ENCODE peak calls at places on chromosomes 3 and 15, in seven cellular contexts. One of them, this sample, is unnamed.

GRCh38 chr15:67746022-67746421 is 79.3 kb upstream of the SKOR1 start:
- DNase-seq in transverse colon: no peak
- DNase-seq in neuronal stem cell: no peak
- DNase-seq in adipocyte: peak; percentile 86
- DNase-seq in endodermal cell: no peak
- DNase-seq in astrocyte: no peak
- DNase-seq in HCT116: no peak
- DNase-seq in this sample: no peak

GRCh38 chr3:57733790-57734189 is 22.3 kb upstream of the SLMAP start:
- DNase-seq in transverse colon: no peak
- DNase-seq in neuronal stem cell: no peak
- DNase-seq in adipocyte: no peak
- DNase-seq in endodermal cell: no peak
- DNase-seq in astrocyte: no peak
- DNase-seq in HCT116: no peak
- DNase-seq in this sample: no peak

GRCh38 chr15:70378126-70379031 is 280.7 kb upstream of the TLE3 start:
- DNase-seq in transverse colon: no peak
- DNase-seq in neuronal stem cell: no peak
- DNase-seq in adipocyte: no peak
- DNase-seq in endodermal cell: peak; percentile 59
- DNase-seq in astrocyte: no peak
- DNase-seq in HCT116: no peak
- DNase-seq in this sample: no peak

GRCh38 chr15:99014803-99015676 is 7.4 kb upstream of the PGPEP1L start:
- DNase-seq in transverse colon: peak; percentile 47
- DNase-seq in neuronal stem cell: peak; percentile 78
- DNase-seq in adipocyte: peak; percentile 82
- DNase-seq in endodermal cell: peak; percentile 94
- DNase-seq in astrocyte: peak; percentile 62
- DNase-seq in HCT116: peak; percentile 36
- DNase-seq in this sample: peak; percentile 84

GRCh38 chr3:155805802-155806618 is at the start of gene C3orf33:
- DNase-seq in transverse colon: peak; percentile 80
- DNase-seq in neuronal stem cell: peak; percentile 57
- DNase-seq in adipocyte: peak; percentile 88
- DNase-seq in endodermal cell: peak; percentile 89
- DNase-seq in astrocyte: peak; percentile 23
- DNase-seq in HCT116: peak; percentile 41
- DNase-seq in this sample: peak; percentile 88

GRCh38 chr15:83700082-83700481 is 46.2 kb downstream of the ADAMTSL3 start:
- DNase-seq in transverse colon: no peak
- DNase-seq in neuronal stem cell: no peak
- DNase-seq in adipocyte: no peak
- DNase-seq in endodermal cell: no peak
- DNase-seq in astrocyte: no peak
- DNase-seq in HCT116: no peak
- DNase-seq in this sample: no peak

GRCh38 chr15:99042909-99043308 is 35.3 kb upstream of the PGPEP1L start:
- DNase-seq in transverse colon: no peak
- DNase-seq in neuronal stem cell: no peak
- DNase-seq in adipocyte: no peak
- DNase-seq in endodermal cell: peak; percentile 17
- DNase-seq in astrocyte: no peak
- DNase-seq in HCT116: no peak
- DNase-seq in this sample: no peak

GRCh38 chr15:84684092-84684491 is 26.1 kb upstream of the NMB start:
- DNase-seq in transverse colon: no peak
- DNase-seq in neuronal stem cell: no peak
- DNase-seq in adipocyte: no peak
- DNase-seq in endodermal cell: no peak
- DNase-seq in astrocyte: peak; percentile 57
- DNase-seq in HCT116: no peak
- DNase-seq in this sample: no peak

GRCh38 chr15:31277335-31278055 is 49.1 kb upstream of the KLF13 start:
- DNase-seq in transverse colon: no peak
- DNase-seq in neuronal stem cell: no peak
- DNase-seq in adipocyte: no peak
- DNase-seq in endodermal cell: no peak
- DNase-seq in astrocyte: no peak
- DNase-seq in HCT116: no peak
- DNase-seq in this sample: peak; percentile 2

GRCh38 chr15:83516935-83517334 is 69.8 kb downstream of the SH3GL3 start:
- DNase-seq in transverse colon: no peak
- DNase-seq in neuronal stem cell: no peak
- DNase-seq in adipocyte: peak; percentile 14
- DNase-seq in endodermal cell: no peak
- DNase-seq in astrocyte: peak; percentile 16
- DNase-seq in HCT116: no peak
- DNase-seq in this sample: no peak

GRCh38 chr3:5231536-5231935 is 44.0 kb downstream of the EDEM1 start:
- DNase-seq in transverse colon: no peak
- DNase-seq in neuronal stem cell: no peak
- DNase-seq in adipocyte: no peak
- DNase-seq in endodermal cell: no peak
- DNase-seq in astrocyte: no peak
- DNase-seq in HCT116: no peak
- DNase-seq in this sample: no peak

GRCh38 chr3:851098-851790 is 241.6 kb upstream of the CNTN6 start:
- DNase-seq in transverse colon: no peak
- DNase-seq in neuronal stem cell: no peak
- DNase-seq in adipocyte: no peak
- DNase-seq in endodermal cell: peak; percentile 84
- DNase-seq in astrocyte: no peak
- DNase-seq in HCT116: no peak
- DNase-seq in this sample: peak; percentile 39

GRCh38 chr15:75989875-75990274 is 22.3 kb downstream of the NRG4 start:
- DNase-seq in transverse colon: no peak
- DNase-seq in neuronal stem cell: no peak
- DNase-seq in adipocyte: no peak
- DNase-seq in endodermal cell: no peak
- DNase-seq in astrocyte: no peak
- DNase-seq in HCT116: no peak
- DNase-seq in this sample: no peak

GRCh38 chr3:179853176-179853575 is 183.6 kb downstream of the PEX5L start:
- DNase-seq in transverse colon: no peak
- DNase-seq in neuronal stem cell: no peak
- DNase-seq in adipocyte: peak; percentile 62
- DNase-seq in endodermal cell: no peak
- DNase-seq in astrocyte: peak; percentile 89
- DNase-seq in HCT116: no peak
- DNase-seq in this sample: no peak

GRCh38 chr3:162041622-162042021 is 545.0 kb downstream of the OTOL1 start:
- DNase-seq in transverse colon: no peak
- DNase-seq in neuronal stem cell: no peak
- DNase-seq in adipocyte: no peak
- DNase-seq in endodermal cell: peak; percentile 83
- DNase-seq in astrocyte: no peak
- DNase-seq in HCT116: no peak
- DNase-seq in this sample: no peak

DNA sequence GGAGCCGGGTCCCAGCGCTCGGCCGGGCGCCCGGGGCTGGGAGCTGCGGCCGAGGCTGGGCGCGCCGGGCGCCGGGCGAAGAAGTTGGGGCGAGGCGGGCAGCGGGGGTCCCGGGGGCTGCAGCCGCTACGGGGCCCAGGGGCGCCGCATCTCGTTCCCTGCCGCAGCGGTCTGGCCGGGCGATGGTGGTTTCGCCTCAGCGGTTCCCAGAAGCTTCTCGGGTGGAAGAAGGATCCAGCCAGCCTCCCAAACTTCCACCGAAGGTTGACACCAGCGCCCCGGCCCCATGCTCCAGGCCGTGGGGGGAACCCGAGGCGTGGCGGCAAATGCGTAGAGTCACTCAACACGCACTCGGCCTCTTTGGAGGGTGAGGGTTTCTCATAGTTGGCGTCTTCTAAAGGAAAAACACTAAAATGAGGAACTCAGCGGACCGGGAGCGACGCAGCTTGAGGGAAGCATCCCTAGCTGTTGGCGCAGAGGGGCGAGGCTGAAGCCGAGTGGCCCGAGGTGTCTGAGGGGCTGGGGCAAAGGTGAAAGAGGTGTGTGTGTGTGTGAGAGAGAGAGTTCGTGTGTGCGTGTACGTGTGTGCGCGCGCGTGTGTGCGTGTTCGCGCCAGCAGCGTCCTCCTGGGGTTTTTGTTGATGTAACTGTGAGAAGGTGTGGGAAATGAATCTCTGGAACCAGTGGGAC is 943 bp downstream of the BOC start:
- DNase-seq in transverse colon: no peak
- DNase-seq in neuronal stem cell: no peak
- DNase-seq in adipocyte: peak; percentile 67
- DNase-seq in endodermal cell: peak; percentile 78
- DNase-seq in astrocyte: no peak
- DNase-seq in HCT116: no peak
- DNase-seq in this sample: peak; percentile 30
- H3K4me3 ChIP-seq in transverse colon: peak overlapping the region; percentile 68
- H3K4me3 ChIP-seq in neuronal stem cell: peak overlapping the region; percentile 61
- H3K4me3 ChIP-seq in adipocyte: peak overlapping the region; percentile 81
- H3K4me3 ChIP-seq in endodermal cell: peak overlapping the region; percentile 80
- H3K4me3 ChIP-seq in astrocyte: peak overlapping the region; percentile 76
- H3K4me3 ChIP-seq in HCT116: peak overlapping the region; percentile 81
- H3K4me3 ChIP-seq in this sample: peak overlapping the region; percentile 90

DNA sequence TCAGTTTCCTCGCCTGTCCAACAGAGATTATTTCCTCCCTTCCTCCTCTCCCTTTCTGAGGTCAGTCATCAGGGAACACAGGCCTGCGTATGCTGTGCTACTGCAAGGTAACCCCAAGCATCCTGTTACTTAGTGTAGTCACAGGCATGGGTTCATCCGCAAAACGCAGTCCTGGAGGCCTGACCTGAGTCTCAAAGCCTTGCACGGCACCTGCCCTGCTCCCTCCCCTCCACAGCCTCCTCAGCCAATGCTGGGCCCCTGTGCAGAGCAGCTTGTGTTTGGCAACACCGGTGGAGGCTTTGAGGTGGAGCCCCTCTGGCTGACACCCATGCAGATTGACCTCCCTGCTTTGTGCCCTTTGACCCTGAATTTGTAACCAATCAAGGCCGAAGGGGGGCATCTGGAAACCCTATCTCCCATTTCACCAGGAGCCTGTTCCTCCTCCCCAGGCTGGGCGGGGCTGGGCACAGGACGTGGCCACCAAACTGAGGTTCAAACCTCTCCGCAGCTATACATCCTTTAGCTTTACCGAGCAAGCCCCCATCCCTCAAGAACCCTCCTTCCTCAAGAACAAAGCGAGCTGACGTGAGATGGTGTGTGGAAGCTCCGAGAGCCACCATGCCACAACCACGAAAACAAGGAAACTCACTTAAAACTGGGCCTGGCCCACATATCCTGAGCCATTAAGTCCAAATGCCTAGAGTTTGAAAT is 21.5 kb downstream of the TKT start:
- DNase-seq in transverse colon: no peak
- DNase-seq in neuronal stem cell: no peak
- DNase-seq in adipocyte: no peak
- DNase-seq in endodermal cell: no peak
- DNase-seq in astrocyte: no peak
- DNase-seq in HCT116: no peak
- DNase-seq in this sample: no peak
- H3K36me3 ChIP-seq in transverse colon: peaks cover 37% of the 10 kb centered on the region
- H3K36me3 ChIP-seq in neuronal stem cell: peaks cover 76% of the 10 kb centered on the region
- H3K36me3 ChIP-seq in adipocyte: peaks cover 94% of the 10 kb centered on the region
- H3K36me3 ChIP-seq in endodermal cell: peaks cover 73% of the 10 kb centered on the region
- H3K36me3 ChIP-seq in astrocyte: peaks cover 42% of the 10 kb centered on the region
- H3K36me3 ChIP-seq in HCT116: peaks cover 38% of the 10 kb centered on the region
- H3K36me3 ChIP-seq in this sample: no peaks in the 10 kb centered on the region

GRCh38 chr15:54604963-54605362 is 591.8 kb downstream of the RSL24D1 start:
- DNase-seq in transverse colon: no peak
- DNase-seq in neuronal stem cell: no peak
- DNase-seq in adipocyte: no peak
- DNase-seq in endodermal cell: peak; percentile 74
- DNase-seq in astrocyte: no peak
- DNase-seq in HCT116: no peak
- DNase-seq in this sample: no peak

GRCh38 chr15:54609152-54609551 is 587.6 kb downstream of the RSL24D1 start:
- DNase-seq in transverse colon: no peak
- DNase-seq in neuronal stem cell: no peak
- DNase-seq in adipocyte: no peak
- DNase-seq in endodermal cell: no peak
- DNase-seq in astrocyte: no peak
- DNase-seq in HCT116: no peak
- DNase-seq in this sample: no peak

DNA sequence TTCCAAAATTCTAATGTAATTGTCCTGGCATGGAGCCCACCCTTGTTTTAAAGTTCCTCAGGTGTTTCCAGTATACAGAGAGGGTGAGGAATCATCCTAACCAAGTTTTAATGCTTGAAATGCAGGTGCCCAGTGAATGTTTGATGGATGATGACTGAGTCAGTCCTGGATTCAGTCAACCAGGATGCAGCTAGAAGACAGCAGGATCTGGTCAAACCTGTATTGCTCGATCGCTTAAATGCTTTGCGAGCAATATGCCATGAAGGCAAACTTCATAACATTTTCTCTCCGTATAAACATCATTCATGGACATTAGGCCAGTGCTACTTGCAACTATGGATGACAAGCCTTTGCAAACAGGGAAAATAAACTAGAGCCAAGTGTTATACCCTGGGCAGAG is 591.2 kb downstream of the RSL24D1 start:
- DNase-seq in transverse colon: no peak
- DNase-seq in neuronal stem cell: no peak
- DNase-seq in adipocyte: no peak
- DNase-seq in endodermal cell: no peak
- DNase-seq in astrocyte: no peak
- DNase-seq in HCT116: no peak
- DNase-seq in this sample: no peak
- H3K4me1 ChIP-seq in transverse colon: no peaks in the 10 kb centered on the region
- H3K4me1 ChIP-seq in neuronal stem cell: peaks cover 15% of the 10 kb centered on the region
- H3K4me1 ChIP-seq in adipocyte: no peaks in the 10 kb centered on the region
- H3K4me1 ChIP-seq in endodermal cell: peaks cover 15% of the 10 kb centered on the region
- H3K4me1 ChIP-seq in astrocyte: no peaks in the 10 kb centered on the region
- H3K4me1 ChIP-seq in HCT116: no peaks in the 10 kb centered on the region
- H3K4me1 ChIP-seq in this sample: no peaks in the 10 kb centered on the region

DNA sequence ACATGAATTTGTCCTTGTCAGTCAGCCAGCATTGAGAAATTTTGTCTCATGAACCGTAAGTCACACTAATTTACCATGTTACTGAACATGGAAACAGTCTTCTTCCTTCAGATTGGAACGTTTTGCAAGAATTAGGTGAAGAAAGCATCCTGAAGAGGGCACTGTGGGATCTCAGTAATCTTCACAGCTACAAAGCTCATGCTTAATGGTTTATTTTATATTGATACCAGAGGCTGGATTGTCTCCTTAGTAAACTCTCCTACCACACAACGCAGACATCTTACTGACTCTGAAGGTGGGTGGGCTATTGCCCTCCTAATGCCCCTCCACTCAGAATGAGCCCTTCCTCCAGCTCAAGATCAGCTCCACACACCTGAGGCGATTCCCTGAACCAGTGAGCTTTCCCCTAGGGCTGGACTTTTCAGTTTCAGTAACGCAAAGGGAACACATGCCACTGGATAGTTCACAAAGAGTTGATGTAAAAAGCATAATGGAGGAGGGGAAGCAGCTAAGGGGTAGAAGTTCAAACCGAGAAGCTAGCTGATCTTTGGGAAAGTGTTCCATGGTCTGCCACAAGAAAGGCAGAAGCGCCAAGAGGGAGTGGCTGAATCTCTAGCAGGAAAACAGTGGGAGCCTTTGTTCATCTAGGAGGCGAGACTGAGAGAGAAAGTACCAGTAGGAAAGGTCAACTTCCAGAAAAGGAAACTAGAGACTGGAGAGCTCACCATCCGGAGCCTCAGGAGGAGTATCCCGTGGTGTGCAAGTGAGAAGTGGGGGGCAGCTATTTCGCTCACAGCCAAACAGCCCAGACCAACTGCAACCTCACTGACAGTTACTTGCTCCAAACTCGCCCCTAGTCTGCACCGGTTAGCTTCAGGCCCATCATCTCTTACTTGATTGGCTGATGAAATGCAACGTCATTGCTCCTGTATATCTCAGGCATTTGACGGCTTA is at the start of gene SLC9C1:
- DNase-seq in transverse colon: peak; percentile 40
- DNase-seq in neuronal stem cell: peak; percentile 56
- DNase-seq in adipocyte: peak; percentile 87
- DNase-seq in endodermal cell: peak; percentile 77
- DNase-seq in astrocyte: peak; percentile 56
- DNase-seq in HCT116: peak; percentile 69
- DNase-seq in this sample: peak; percentile 81
- H3K4me3 ChIP-seq in transverse colon: peak within 1 kb of the TSS; percentile 56
- H3K4me3 ChIP-seq in neuronal stem cell: peak within 1 kb of the TSS; percentile 42
- H3K4me3 ChIP-seq in adipocyte: peak within 1 kb of the TSS; percentile 80
- H3K4me3 ChIP-seq in endodermal cell: peak within 1 kb of the TSS; percentile 59
- H3K4me3 ChIP-seq in astrocyte: peak within 1 kb of the TSS; percentile 51
- H3K4me3 ChIP-seq in HCT116: peak within 1 kb of the TSS; percentile 54
- H3K4me3 ChIP-seq in this sample: peak within 1 kb of the TSS; percentile 20

This sample was measured in hepatocyte.